ENCODE peak calls at places on chromosomes 12 and 14, in eight cellular contexts. O is thyroid gland, B is GM12865, U is adrenal gland, A is A549, J is mesendoderm, L is hepatocyte, N is testis. S is an unnamed sample.

GRCh38 chr12:76455582-76456345 is 103.8 kb downstream of the OSBPL8 start:
- DNase-seq in N (no peak), A (peak; percentile 49), L (peak; percentile 79), O (no peak), B (peak; percentile 77), U (peak; percentile 14), J (peak; percentile 90), S (no peak)

GRCh38 chr12:62523619-62524018 is 57.0 kb downstream of the MON2 start:
- DNase-seq in J (no peak), L (no peak), B (no peak), U (no peak), N (no peak), A (no peak), O (no peak), S (no peak)

GRCh38 chr14:101361451-101362433 is 199.6 kb upstream of the DIO3 start:
- DNase-seq in J (no peak), L (no peak), O (no peak), A (no peak), B (no peak), U (no peak), N (no peak), S (no peak)

GRCh38 chr12:27560126-27560525 is 36.1 kb downstream of the PPFIBP1 start:
- DNase-seq in U (no peak), B (no peak), J (no peak), O (no peak), A (no peak), L (no peak), N (no peak), S (no peak)

GRCh38 chr14:31911160-31911559 is 165.9 kb upstream of the ARHGAP5 start:
- DNase-seq in L (no peak), N (no peak), A (no peak), U (no peak), B (no peak), O (no peak), J (no peak), S (no peak)

GRCh38 chr14:56133547-56133946 is 15.3 kb downstream of the PELI2 start:
- DNase-seq in J (peak; percentile 54), A (no peak), L (no peak), U (no peak), N (no peak), O (no peak), B (no peak), S (peak; percentile 64)

GRCh38 chr12:105100207-105100985 is 7.1 kb upstream of the WASHC4 start:
- DNase-seq in B (no peak), J (peak; percentile 42), N (no peak), U (no peak), L (peak; percentile 18), O (no peak), A (no peak), S (no peak)

GRCh38 chr12:107027304-107028053 is 40.5 kb upstream of the MTERF2 start:
- DNase-seq in B (peak; percentile 72), J (peak; percentile 10), U (peak; percentile 22), L (peak; percentile 83), O (no peak), N (peak; percentile 22), A (peak; percentile 60), S (no peak)

GRCh38 chr12:40820794-40821484 is 128.7 kb downstream of the CNTN1 start:
- DNase-seq in B (no peak), N (no peak), O (no peak), A (no peak), J (no peak), L (no peak), U (no peak), S (no peak)

GRCh38 chr12:65823481-65824313 is 586 bp upstream of the HMGA2 start:
- DNase-seq in N (peak; percentile 17), J (peak; percentile 89), O (peak; percentile 65), B (peak; percentile 29), L (peak; percentile 86), A (peak; percentile 53), U (peak; percentile 15), S (peak; percentile 89)

GRCh38 chr14:96062010-96062409 is 22.8 kb downstream of the C14orf132 start:
- DNase-seq in A (no peak), O (no peak), N (no peak), J (no peak), B (no peak), U (no peak), L (no peak), S (peak; percentile 44)

GRCh38 chr12:20453756-20454310 is 85.5 kb downstream of the PDE3A start:
- DNase-seq in O (no peak), A (no peak), L (no peak), U (no peak), B (no peak), J (no peak), N (no peak), S (no peak)

GRCh38 chr12:20448781-20449180 is 80.4 kb downstream of the PDE3A start:
- DNase-seq in N (no peak), L (no peak), J (no peak), A (no peak), U (no peak), O (no peak), B (no peak), S (no peak)

GRCh38 chr12:20450591-20450990 is 82.3 kb downstream of the PDE3A start:
- DNase-seq in A (no peak), N (no peak), O (no peak), B (no peak), L (no peak), U (no peak), J (no peak), S (no peak)

GRCh38 chr12:20452496-20452895 is 84.2 kb downstream of the PDE3A start:
- DNase-seq in U (no peak), N (no peak), L (no peak), B (no peak), J (no peak), A (no peak), O (no peak), S (no peak)

DNA sequence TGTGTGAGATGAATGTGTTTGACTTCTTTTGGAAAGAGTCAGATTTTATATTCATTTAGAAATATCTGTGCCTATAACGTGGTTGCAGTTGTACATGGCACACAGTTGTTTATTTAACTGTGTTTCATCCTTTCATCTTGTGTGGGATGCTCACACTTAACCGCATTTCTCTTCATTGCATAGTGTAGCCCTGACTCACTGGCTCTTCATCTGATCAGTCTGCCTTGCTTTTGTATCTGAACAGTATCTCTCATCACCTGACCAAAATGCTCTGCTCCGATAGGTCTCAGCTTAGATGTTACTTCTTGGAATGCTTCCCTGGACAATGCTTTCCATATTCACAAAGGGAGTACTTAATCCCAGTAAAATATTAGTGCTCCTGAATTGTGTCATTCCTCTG is 83.4 kb downstream of the PDE3A start:
- DNase-seq in A (peak; percentile 10), J (no peak), L (no peak), U (no peak), N (no peak), O (no peak), B (no peak), S (no peak)
- H3K4me3 ChIP-seq in A (no peak overlapping the region), J (no peak overlapping the region), L (no peak overlapping the region), U (no peak overlapping the region), N (no peak overlapping the region), O (no peak overlapping the region), B (no peak overlapping the region), S (no peak overlapping the region)

GRCh38 chr14:99564256-99564902 is 39.6 kb downstream of the CCDC85C start:
- DNase-seq in A (no peak), B (no peak), N (peak; percentile 78), O (peak; percentile 90), J (no peak), U (peak; percentile 79), L (peak; percentile 87), S (no peak)

GRCh38 chr14:99564903-99565259 is 39.1 kb downstream of the CCDC85C start:
- DNase-seq in O (peak; percentile 79), L (no peak), N (no peak), U (no peak), J (no peak), B (no peak), A (no peak), S (no peak)

GRCh38 chr14:99566009-99566389 is 38.0 kb downstream of the CCDC85C start:
- DNase-seq in A (no peak), N (no peak), J (no peak), L (no peak), B (no peak), O (peak; percentile 91), U (no peak), S (no peak)

GRCh38 chr14:99566390-99567354 is 37.3 kb downstream of the CCDC85C start:
- DNase-seq in O (peak; percentile 33), A (no peak), J (no peak), L (no peak), U (no peak), B (no peak), N (no peak), S (no peak)

GRCh38 chr14:99565383-99565782 is 38.6 kb downstream of the CCDC85C start:
- DNase-seq in J (no peak), A (no peak), O (no peak), U (no peak), L (no peak), B (no peak), N (no peak), S (no peak)
- H3K4me3 ChIP-seq in J (no peak overlapping the region), A (no peak overlapping the region), O (no peak overlapping the region), U (no peak overlapping the region), L (no peak overlapping the region), B (no peak overlapping the region), N (no peak overlapping the region), S (no peak overlapping the region)

GRCh38 chr12:108635201-108635996 is 1.7 kb upstream of the SELPLG start:
- DNase-seq in J (peak; percentile 26), B (peak; percentile 98), U (no peak), O (no peak), L (no peak), N (no peak), A (no peak), S (peak; percentile 75)

GRCh38 chr12:108634225-108634795 is 616 bp upstream of the SELPLG start:
- DNase-seq in L (no peak), N (no peak), O (no peak), A (no peak), U (no peak), B (peak; percentile 75), J (peak; percentile 62), S (peak; percentile 70)

GRCh38 chr12:108633081-108633533 is 587 bp downstream of the SELPLG start:
- DNase-seq in J (no peak), B (no peak), U (no peak), A (no peak), L (no peak), N (no peak), O (no peak), S (no peak)

GRCh38 chr12:108635997-108636808 is 2.5 kb upstream of the SELPLG start:
- DNase-seq in O (no peak), N (no peak), A (no peak), L (no peak), J (no peak), U (no peak), B (no peak), S (no peak)

GRCh38 chr12:108633534-108634224 is at the start of gene SELPLG:
- DNase-seq in A (no peak), L (no peak), U (no peak), J (no peak), O (peak; percentile 75), B (peak; percentile 98), N (peak; percentile 41), S (no peak)
- H3K4me3 ChIP-seq in A (no peak within 1 kb of the TSS), L (no peak within 1 kb of the TSS), U (no peak within 1 kb of the TSS), J (no peak within 1 kb of the TSS), O (no peak within 1 kb of the TSS), B (peak within 1 kb of the TSS; percentile 74), N (no peak within 1 kb of the TSS), S (no peak within 1 kb of the TSS)

DNA sequence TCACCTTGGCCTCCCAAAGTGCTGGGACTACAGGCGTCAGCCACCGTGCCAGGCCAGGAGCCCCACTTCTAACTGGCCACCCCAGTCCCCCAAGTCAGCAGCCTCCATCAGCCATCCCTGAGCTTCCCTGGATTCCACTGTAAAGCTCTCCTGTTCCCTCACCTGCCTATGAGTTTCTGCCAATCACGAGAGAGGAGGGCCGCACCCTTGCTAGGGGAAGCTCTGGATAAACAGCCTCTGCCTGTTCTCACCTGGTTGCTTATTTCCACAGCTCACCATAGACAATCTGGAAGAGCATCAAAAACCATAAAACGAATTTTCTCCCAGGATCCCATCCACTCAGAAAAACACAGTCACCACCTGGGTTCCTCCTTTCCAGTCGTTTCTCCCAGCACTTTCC is 5.0 kb downstream of the CDCA4 start:
- DNase-seq in U (no peak), J (no peak), L (no peak), B (no peak), O (no peak), A (no peak), N (no peak), S (no peak)
- H3K4me3 ChIP-seq in U (no peak overlapping the region), J (no peak overlapping the region), L (no peak overlapping the region), B (no peak overlapping the region), O (no peak overlapping the region), A (no peak overlapping the region), N (no peak overlapping the region), S (no peak overlapping the region)

S was measured in endodermal cell.